ENCODE peak calls at places on chromosomes 6 and 20, in seven cellular contexts. I is lower lobe of right lung, Z is left lung, K is IMR-90, N is PC-9, O is psoas muscle, Q is cardiac muscle cell. U is an unnamed sample. For H3K4me1, the result is how much of the 10 kb centered on the place peaks cover.

GRCh38 chr20:9926476-9926875 is 87.6 kb upstream of the PAK5 start:
- DNase-seq in I (no peak), Z (no peak), K (no peak), N (no peak), O (no peak), Q (no peak), U (no peak)

GRCh38 chr6:152130441-152130840 is 323.0 kb downstream of the ESR1 start:
- DNase-seq in I (no peak), Z (no peak), K (no peak), N (no peak), O (no peak), Q (no peak), U (no peak)

GRCh38 chr6:98516869-98517268 is 317.5 kb upstream of the POU3F2 start:
- DNase-seq in I (no peak), Z (no peak), K (no peak), N (no peak), O (no peak), Q (no peak), U (no peak)

GRCh38 chr6:96116674-96117073 is 100.9 kb downstream of the FUT9 start:
- DNase-seq in I (no peak), Z (no peak), K (no peak), N (no peak), O (no peak), Q (no peak), U (no peak)

GRCh38 chr20:53162251-53162835 is 190.2 kb downstream of the TSHZ2 start:
- DNase-seq in I (no peak), Z (no peak), K (peak), N (no peak), O (no peak), Q (peak), U (no peak)

GRCh38 chr6:22929228-22929627 is 359.9 kb downstream of the HDGFL1 start:
- DNase-seq in I (no peak), Z (no peak), K (no peak), N (no peak), O (no peak), Q (peak), U (no peak)

GRCh38 chr6:11242709-11243108 is 10.2 kb upstream of the NEDD9 start:
- DNase-seq in I (no peak), Z (no peak), K (no peak), N (no peak), O (no peak), Q (peak), U (no peak)

GRCh38 chr6:41345901-41346300 is 10.5 kb downstream of the NCR2 start:
- DNase-seq in I (no peak), Z (no peak), K (no peak), N (no peak), O (no peak), Q (no peak), U (no peak)

GRCh38 chr6:8914700-8915099 is 479.4 kb upstream of the SLC35B3 start:
- DNase-seq in I (no peak), Z (no peak), K (no peak), N (no peak), O (no peak), Q (no peak), U (no peak)

GRCh38 chr6:23349521-23350147 is 776.4 kb upstream of the NRSN1 start:
- DNase-seq in I (no peak), Z (no peak), K (peak), N (peak), O (no peak), Q (peak), U (no peak)

GRCh38 chr6:35587167-35587566 is 74.5 kb upstream of the TULP1 start:
- DNase-seq in I (no peak), Z (no peak), K (no peak), N (no peak), O (no peak), Q (no peak), U (no peak)

GRCh38 chr6:35589201-35589739 is 76.6 kb upstream of the TULP1 start:
- DNase-seq in I (no peak), Z (no peak), K (no peak), N (no peak), O (no peak), Q (no peak), U (no peak)

GRCh38 chr6:35583893-35584688 is 71.4 kb upstream of the TULP1 start:
- DNase-seq in I (no peak), Z (no peak), K (peak), N (peak), O (no peak), Q (peak), U (peak)

GRCh38 chr6:35585688-35586087 is 73.0 kb upstream of the TULP1 start:
- DNase-seq in I (no peak), Z (no peak), K (no peak), N (no peak), O (no peak), Q (no peak), U (no peak)

GRCh38 chr6:35586542-35586941 is 73.8 kb upstream of the TULP1 start:
- DNase-seq in I (no peak), Z (no peak), K (no peak), N (no peak), O (no peak), Q (no peak), U (no peak)
- H3K4me1 ChIP-seq in I (half or more), Z (half or more), K (under half), N (under half), O (half or more), Q (under half), U (half or more)

GRCh38 chr6:112252571-112253504 is 1.5 kb downstream of the LAMA4 start:
- DNase-seq in I (no peak), Z (no peak), K (peak), N (peak), O (no peak), Q (peak), U (no peak)
- H3K4me1 ChIP-seq in I (under half), Z (under half), K (under half), N (under half), O (under half), Q (under half), U (under half)

GRCh38 chr6:15427360-15428070 is 181.6 kb downstream of the JARID2 start:
- DNase-seq in I (no peak), Z (no peak), K (peak), N (no peak), O (no peak), Q (no peak), U (no peak)

GRCh38 chr6:15431762-15432495 is 186.1 kb downstream of the JARID2 start:
- DNase-seq in I (peak), Z (no peak), K (peak), N (peak), O (peak), Q (peak), U (no peak)

GRCh38 chr6:15430181-15430580 is 184.3 kb downstream of the JARID2 start:
- DNase-seq in I (no peak), Z (no peak), K (peak), N (no peak), O (no peak), Q (peak), U (no peak)

GRCh38 chr6:15430947-15431405 is 185.1 kb downstream of the JARID2 start:
- DNase-seq in I (no peak), Z (no peak), K (no peak), N (no peak), O (no peak), Q (peak), U (no peak)

GRCh38 chr6:15429146-15430110 is 183.6 kb downstream of the JARID2 start:
- DNase-seq in I (no peak), Z (no peak), K (peak), N (peak), O (no peak), Q (peak), U (no peak)
- H3K4me1 ChIP-seq in I (half or more), Z (half or more), K (under half), N (under half), O (half or more), Q (half or more), U (under half)

GRCh38 chr6:140101818-140102217 is 727.4 kb upstream of the CITED2 start:
- DNase-seq in I (no peak), Z (no peak), K (no peak), N (no peak), O (no peak), Q (no peak), U (no peak)
- H3K4me1 ChIP-seq in I (under half), Z (under half), K (under half), N (under half), O (under half), Q (under half), U (under half)

GRCh38 chr20:2238601-2239000 is 57.2 kb upstream of the TGM3 start:
- DNase-seq in I (no peak), Z (no peak), K (no peak), N (no peak), O (no peak), Q (no peak), U (no peak)

GRCh38 chr20:2234788-2235187 is 61.0 kb upstream of the TGM3 start:
- DNase-seq in I (no peak), Z (no peak), K (no peak), N (no peak), O (no peak), Q (no peak), U (no peak)

GRCh38 chr20:2240835-2241234 is 55.0 kb upstream of the TGM3 start:
- DNase-seq in I (no peak), Z (no peak), K (no peak), N (no peak), O (no peak), Q (no peak), U (no peak)

GRCh38 chr20:2236266-2236665 is 59.5 kb upstream of the TGM3 start:
- DNase-seq in I (no peak), Z (no peak), K (peak), N (no peak), O (no peak), Q (peak), U (no peak)

DNA sequence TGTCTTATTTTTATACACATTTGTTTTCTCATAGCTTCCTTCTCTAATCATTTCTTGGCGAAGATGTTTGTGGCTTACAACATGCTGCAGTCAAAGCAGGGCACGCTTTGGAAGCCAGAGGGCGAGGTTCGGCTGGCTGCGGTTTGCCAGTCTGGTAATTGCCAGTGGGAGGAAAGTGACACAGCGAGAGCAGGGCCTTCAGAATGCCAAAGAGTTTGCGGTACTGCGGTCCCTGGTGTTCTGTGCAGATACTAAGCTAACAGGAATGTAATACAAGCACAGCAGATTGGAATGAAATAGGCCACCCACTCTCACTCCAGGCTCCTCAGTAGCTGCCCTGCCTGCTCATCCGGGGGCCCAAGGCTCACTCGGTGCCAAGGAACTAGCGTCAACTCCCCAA is 58.7 kb upstream of the TGM3 start:
- DNase-seq in I (no peak), Z (no peak), K (peak), N (peak), O (peak), Q (peak), U (no peak)
- H3K4me1 ChIP-seq in I (under half), Z (under half), K (under half), N (under half), O (under half), Q (under half), U (under half)

DNA sequence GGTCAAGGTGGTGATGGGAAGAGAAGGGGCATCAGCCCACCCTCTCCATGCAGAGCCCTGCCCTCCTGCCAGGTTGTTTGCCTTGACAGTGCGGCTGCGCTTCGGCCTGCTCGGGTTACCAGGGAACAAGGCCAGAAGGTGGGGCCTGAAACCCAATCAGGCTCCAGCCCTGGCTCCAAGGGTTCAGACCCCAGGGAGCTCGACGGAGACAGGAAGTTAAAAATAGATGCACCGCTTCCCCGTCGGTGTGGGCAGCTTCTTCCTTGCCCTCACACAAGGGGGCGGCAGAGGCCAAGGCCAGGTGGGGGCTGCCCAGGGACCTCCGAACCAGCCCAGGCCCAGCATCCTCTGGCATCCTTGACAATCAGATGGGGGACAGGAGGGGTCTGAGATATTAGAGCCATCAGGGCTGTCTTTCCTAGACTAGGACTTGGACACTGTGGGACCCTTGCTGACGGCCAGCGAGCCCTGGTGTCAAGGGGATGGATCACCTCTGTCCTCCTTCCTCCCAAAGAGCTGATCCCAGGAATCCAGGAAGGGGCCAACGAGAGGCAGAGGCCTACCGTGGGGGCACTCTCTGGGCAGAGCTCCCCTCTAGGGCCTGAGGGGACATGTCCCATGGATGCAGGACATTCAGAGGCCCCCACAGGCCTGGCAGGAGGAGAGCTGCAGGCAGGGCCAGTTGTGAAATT is 65.2 kb downstream of the RIPOR3 start:
- DNase-seq in I (no peak), Z (no peak), K (peak), N (peak), O (peak), Q (peak), U (no peak)
- H3K4me1 ChIP-seq in I (under half), Z (under half), K (under half), N (under half), O (under half), Q (under half), U (under half)

DNA sequence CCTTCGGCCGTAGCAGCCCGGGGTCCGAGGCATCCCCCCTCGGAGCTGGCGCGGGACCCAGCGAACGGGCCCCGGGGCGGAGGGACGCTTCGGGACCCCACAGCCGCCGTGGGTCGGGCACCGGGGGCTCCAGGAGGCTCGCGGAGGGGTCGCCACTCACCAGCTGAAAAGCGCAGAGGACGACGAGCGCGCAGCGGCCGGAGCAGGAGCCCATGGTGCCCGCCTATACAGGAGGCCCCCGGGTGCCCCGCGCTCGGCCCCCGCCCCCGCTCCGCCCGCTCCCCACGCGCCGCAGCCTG is at the start of gene NKAIN4:
- DNase-seq in I (no peak), Z (no peak), K (no peak), N (no peak), O (no peak), Q (no peak), U (no peak)
- H3K4me1 ChIP-seq in I (under half), Z (under half), K (under half), N (under half), O (under half), Q (under half), U (under half)

GRCh38 chr20:3545401-3545925 is 74.6 kb downstream of the ATRN start:
- DNase-seq in I (no peak), Z (no peak), K (no peak), N (no peak), O (no peak), Q (no peak), U (no peak)

GRCh38 chr20:3550857-3551256 is 80.0 kb downstream of the ATRN start:
- DNase-seq in I (no peak), Z (no peak), K (no peak), N (no peak), O (no peak), Q (no peak), U (no peak)

GRCh38 chr20:3551681-3552434 is 81.0 kb downstream of the ATRN start:
- DNase-seq in I (no peak), Z (no peak), K (peak), N (no peak), O (no peak), Q (no peak), U (no peak)

GRCh38 chr20:3543901-3544507 is 73.2 kb downstream of the ATRN start:
- DNase-seq in I (no peak), Z (no peak), K (peak), N (peak), O (no peak), Q (peak), U (no peak)

GRCh38 chr20:3547906-3548305 is 77.1 kb downstream of the ATRN start:
- DNase-seq in I (no peak), Z (no peak), K (no peak), N (no peak), O (no peak), Q (no peak), U (no peak)
- H3K4me1 ChIP-seq in I (under half), Z (under half), K (under half), N (under half), O (under half), Q (under half), U (under half)

GRCh38 chr6:137975058-137975940 is 108.2 kb downstream of the TNFAIP3 start:
- DNase-seq in I (no peak), Z (no peak), K (peak), N (no peak), O (no peak), Q (peak), U (peak)

GRCh38 chr6:137977814-137978213 is 110.8 kb downstream of the TNFAIP3 start:
- DNase-seq in I (no peak), Z (no peak), K (no peak), N (no peak), O (no peak), Q (no peak), U (no peak)

GRCh38 chr6:137978252-137978896 is 111.3 kb downstream of the TNFAIP3 start:
- DNase-seq in I (no peak), Z (no peak), K (no peak), N (peak), O (no peak), Q (peak), U (no peak)

GRCh38 chr6:137976430-137976829 is 109.4 kb downstream of the TNFAIP3 start:
- DNase-seq in I (no peak), Z (no peak), K (no peak), N (no peak), O (no peak), Q (no peak), U (no peak)

DNA sequence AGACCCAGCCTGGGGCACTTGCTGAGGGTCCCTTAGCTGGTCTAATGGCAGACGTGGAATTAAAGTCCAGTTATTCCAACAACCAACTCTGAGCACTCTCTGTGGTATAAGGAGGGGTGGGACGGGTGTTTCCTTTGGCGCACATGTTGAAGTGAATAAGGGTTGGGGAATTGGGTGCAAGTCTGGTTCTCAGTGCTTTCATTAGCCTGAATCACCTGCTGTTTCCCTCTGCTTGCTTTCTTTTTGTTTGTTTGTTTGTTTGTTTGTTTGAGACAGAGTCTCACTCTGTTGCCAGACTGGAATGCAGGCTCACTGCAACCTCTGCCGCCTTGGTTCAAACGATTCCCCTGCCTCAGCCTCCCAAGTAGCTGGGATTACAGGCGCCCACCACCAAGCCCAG is 110.1 kb downstream of the TNFAIP3 start:
- DNase-seq in I (no peak), Z (no peak), K (no peak), N (no peak), O (no peak), Q (no peak), U (no peak)
- H3K4me1 ChIP-seq in I (under half), Z (under half), K (under half), N (under half), O (under half), Q (under half), U (under half)

GRCh38 chr20:50523552-50524167 is 13.5 kb downstream of the PTPN1 start:
- DNase-seq in I (no peak), Z (no peak), K (no peak), N (no peak), O (no peak), Q (no peak), U (no peak)

GRCh38 chr20:50526403-50526989 is 16.3 kb downstream of the PTPN1 start:
- DNase-seq in I (no peak), Z (no peak), K (peak), N (no peak), O (no peak), Q (no peak), U (no peak)

GRCh38 chr20:50528129-50528528 is 17.9 kb downstream of the PTPN1 start:
- DNase-seq in I (no peak), Z (no peak), K (no peak), N (no peak), O (no peak), Q (no peak), U (no peak)

GRCh38 chr20:50528804-50529351 is 18.7 kb downstream of the PTPN1 start:
- DNase-seq in I (no peak), Z (no peak), K (peak), N (no peak), O (no peak), Q (peak), U (no peak)

DNA sequence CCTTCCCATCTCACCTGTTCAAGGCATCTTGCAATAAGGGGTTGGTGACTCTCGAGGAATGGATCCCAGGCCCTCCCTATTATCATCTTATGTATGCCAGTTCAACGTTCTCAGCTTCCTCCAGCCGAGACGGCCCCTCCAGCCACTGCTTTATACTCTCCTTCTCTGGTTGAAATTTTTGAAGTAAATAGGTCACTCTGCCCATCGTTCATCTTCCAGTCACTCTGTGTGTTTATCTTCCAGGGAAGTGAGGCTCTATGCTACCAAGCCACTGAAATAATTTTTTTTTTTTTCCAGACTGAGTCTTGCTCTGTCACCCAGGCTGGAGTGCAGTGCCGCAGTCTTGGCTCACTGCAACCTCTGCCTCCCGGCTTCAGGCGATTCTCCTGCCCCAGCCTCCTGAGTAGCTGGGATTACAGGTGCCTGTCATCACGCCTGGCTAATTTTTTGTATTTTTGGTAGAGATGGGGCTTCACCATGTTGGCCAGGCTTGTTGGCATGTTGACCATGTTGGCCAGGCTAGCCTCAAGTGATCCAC is 17.0 kb downstream of the PTPN1 start:
- DNase-seq in I (no peak), Z (no peak), K (peak), N (no peak), O (no peak), Q (no peak), U (no peak)
- H3K4me1 ChIP-seq in I (half or more), Z (half or more), K (under half), N (under half), O (half or more), Q (under half), U (under half)